ENCODE peak calls at places on chromosomes 13 and 19, in eight cellular contexts. P is GM23338, O is AG09309, J is uterus, Z is fibroblast of lung, D is adrenal gland, B is cardiac muscle cell, E is A673. S is an unnamed sample.

GRCh38 chr19:459724-460511 is 915 bp downstream of the SHC2 start:
- DNase-seq in P (peak), O (no peak), J (peak), Z (peak), D (peak), B (peak), E (peak), S (peak)

GRCh38 chr13:92187378-92187989 is 789.1 kb downstream of the GPC5 start:
- DNase-seq in P (peak), O (no peak), J (no peak), Z (peak), D (no peak), B (peak), E (peak), S (peak)

GRCh38 chr13:112574476-112575294 is 13.3 kb downstream of the TUBGCP3 start:
- DNase-seq in P (no peak), O (no peak), J (no peak), Z (peak), D (no peak), B (no peak), E (no peak), S (no peak)

GRCh38 chr13:90868321-90868920 is 479.1 kb upstream of the MIR17HG start:
- DNase-seq in P (peak), O (no peak), J (no peak), Z (peak), D (peak), B (peak), E (peak), S (no peak)

GRCh38 chr13:31538067-31539042 is 201.0 kb upstream of the RXFP2 start:
- DNase-seq in P (peak), O (no peak), J (no peak), Z (peak), D (no peak), B (peak), E (peak), S (peak)

GRCh38 chr13:41179593-41180250 is 14.6 kb downstream of the KBTBD7 start:
- DNase-seq in P (no peak), O (no peak), J (no peak), Z (peak), D (no peak), B (no peak), E (no peak), S (peak)

GRCh38 chr19:11373885-11374448 is 499 bp upstream of the SWSAP1 start:
- DNase-seq in P (no peak), O (no peak), J (no peak), Z (no peak), D (no peak), B (no peak), E (no peak), S (no peak)

GRCh38 chr13:98141938-98142426 is 912 bp upstream of the FARP1 start:
- DNase-seq in P (peak), O (no peak), J (no peak), Z (no peak), D (peak), B (no peak), E (no peak), S (peak)

GRCh38 chr19:40396886-40397567 is 7.0 kb upstream of the HIPK4 start:
- DNase-seq in P (no peak), O (no peak), J (no peak), Z (no peak), D (no peak), B (no peak), E (no peak), S (no peak)

GRCh38 chr19:56170261-56170660 is 5.5 kb upstream of the GALP start:
- DNase-seq in P (no peak), O (peak), J (no peak), Z (no peak), D (peak), B (no peak), E (no peak), S (no peak)

GRCh38 chr13:29428992-29429315 is 166.5 kb downstream of the SLC7A1 start:
- DNase-seq in P (no peak), O (no peak), J (no peak), Z (no peak), D (no peak), B (no peak), E (no peak), S (no peak)

GRCh38 chr13:57253551-57253950 is 86.6 kb downstream of the PRR20E start:
- DNase-seq in P (no peak), O (no peak), J (no peak), Z (no peak), D (no peak), B (no peak), E (no peak), S (no peak)

GRCh38 chr13:27551563-27551962 is 68.8 kb downstream of the LNX2 start:
- DNase-seq in P (no peak), O (no peak), J (no peak), Z (no peak), D (no peak), B (no peak), E (no peak), S (no peak)

GRCh38 chr13:113586661-113587479 is 2.3 kb downstream of the TFDP1 start:
- DNase-seq in P (no peak), O (no peak), J (peak), Z (no peak), D (peak), B (no peak), E (no peak), S (no peak)

GRCh38 chr19:35935911-35936737 is at the start of gene LRFN3:
- DNase-seq in P (peak), O (no peak), J (peak), Z (peak), D (peak), B (peak), E (peak), S (peak)

GRCh38 chr13:109776575-109776974 is 9.8 kb downstream of the IRS2 start:
- DNase-seq in P (no peak), O (no peak), J (no peak), Z (no peak), D (no peak), B (no peak), E (no peak), S (no peak)

GRCh38 chr19:47280183-47280797 is 5.6 kb downstream of the INAFM1 start:
- DNase-seq in P (peak), O (no peak), J (peak), Z (no peak), D (no peak), B (no peak), E (peak), S (no peak)

GRCh38 chr19:35220315-35220921 is 8.1 kb downstream of the FAM187B start:
- DNase-seq in P (peak), O (no peak), J (no peak), Z (no peak), D (no peak), B (peak), E (peak), S (no peak)

GRCh38 chr13:24203726-24204295 is 43.3 kb downstream of the SPATA13 start:
- DNase-seq in P (no peak), O (no peak), J (no peak), Z (no peak), D (no peak), B (no peak), E (peak), S (no peak)

GRCh38 chr13:80224468-80224867 is 116.5 kb downstream of the SPRY2 start:
- DNase-seq in P (no peak), O (no peak), J (no peak), Z (no peak), D (no peak), B (no peak), E (peak), S (peak)

GRCh38 chr13:21060827-21061076 is 634 bp downstream of the LATS2 start:
- DNase-seq in P (peak), O (no peak), J (no peak), Z (no peak), D (no peak), B (no peak), E (no peak), S (no peak)

GRCh38 chr19:22627526-22627925 is 6.6 kb upstream of the ZNF492 start:
- DNase-seq in P (no peak), O (no peak), J (no peak), Z (no peak), D (no peak), B (no peak), E (no peak), S (no peak)

GRCh38 chr13:34127523-34127922 is 309.6 kb downstream of the RFC3 start:
- DNase-seq in P (peak), O (no peak), J (no peak), Z (no peak), D (no peak), B (no peak), E (no peak), S (no peak)

GRCh38 chr19:11505504-11506100 is at the start of gene ZNF653:
- DNase-seq in P (peak), O (peak), J (peak), Z (peak), D (peak), B (peak), E (peak), S (peak)

GRCh38 chr19:49210108-49210900 is 52.7 kb downstream of the TRPM4 start:
- DNase-seq in P (peak), O (no peak), J (peak), Z (peak), D (peak), B (peak), E (peak), S (peak)

GRCh38 chr19:6753178-6754031 is 13.8 kb downstream of the SH2D3A start:
- DNase-seq in P (peak), O (no peak), J (peak), Z (peak), D (peak), B (peak), E (peak), S (peak)

GRCh38 chr19:42528354-42529247 is at the start of gene CEACAM1:
- DNase-seq in P (no peak), O (no peak), J (no peak), Z (no peak), D (peak), B (no peak), E (peak), S (no peak)

GRCh38 chr19:27777726-27778125 is 1435.2 kb downstream of the UQCRFS1 start:
- DNase-seq in P (peak), O (no peak), J (no peak), Z (no peak), D (peak), B (no peak), E (no peak), S (no peak)

GRCh38 chr13:73956795-73957408 is 177.3 kb downstream of the KLF12 start:
- DNase-seq in P (no peak), O (no peak), J (no peak), Z (no peak), D (no peak), B (no peak), E (no peak), S (no peak)

GRCh38 chr19:10011974-10012373 is 1.3 kb upstream of the RDH8 start:
- DNase-seq in P (no peak), O (no peak), J (no peak), Z (no peak), D (no peak), B (no peak), E (no peak), S (no peak)

DNA sequence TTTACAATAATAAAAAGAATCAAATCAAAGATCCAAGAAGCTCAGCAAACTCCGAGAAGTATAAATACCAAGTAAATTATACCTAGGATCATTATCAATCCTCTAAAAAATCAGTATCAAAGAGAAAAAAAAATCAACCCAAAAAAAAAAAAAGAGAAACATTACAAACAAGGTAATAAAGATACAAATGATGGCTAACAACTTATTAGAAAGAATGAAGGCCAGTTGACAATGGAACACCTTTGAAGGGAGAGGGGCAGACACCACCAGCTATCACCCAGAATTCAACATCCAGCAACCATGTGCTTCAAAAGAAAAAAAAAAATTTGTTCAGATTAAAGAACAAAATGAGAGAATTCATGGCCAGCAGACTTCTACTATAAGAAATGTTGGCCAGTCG is 77.2 kb downstream of the ABCC4 start:
- DNase-seq in P (no peak), O (no peak), J (no peak), Z (no peak), D (no peak), B (no peak), E (no peak), S (no peak)
- TF ChIP-seq CTCF in P (no peak), O (no peak), J (no peak), Z (no peak), D (no peak), B (no peak), E (no peak), S (no peak)

GRCh38 chr19:50268046-50268445 is 61.1 kb downstream of the KCNC3 start:
- DNase-seq in P (no peak), O (no peak), J (no peak), Z (no peak), D (no peak), B (no peak), E (no peak), S (no peak)
- H3K4me3 ChIP-seq in P (no peak), O (no peak), J (no peak), Z (no peak), D (no peak), B (no peak), E (no peak), S (no peak)

DNA sequence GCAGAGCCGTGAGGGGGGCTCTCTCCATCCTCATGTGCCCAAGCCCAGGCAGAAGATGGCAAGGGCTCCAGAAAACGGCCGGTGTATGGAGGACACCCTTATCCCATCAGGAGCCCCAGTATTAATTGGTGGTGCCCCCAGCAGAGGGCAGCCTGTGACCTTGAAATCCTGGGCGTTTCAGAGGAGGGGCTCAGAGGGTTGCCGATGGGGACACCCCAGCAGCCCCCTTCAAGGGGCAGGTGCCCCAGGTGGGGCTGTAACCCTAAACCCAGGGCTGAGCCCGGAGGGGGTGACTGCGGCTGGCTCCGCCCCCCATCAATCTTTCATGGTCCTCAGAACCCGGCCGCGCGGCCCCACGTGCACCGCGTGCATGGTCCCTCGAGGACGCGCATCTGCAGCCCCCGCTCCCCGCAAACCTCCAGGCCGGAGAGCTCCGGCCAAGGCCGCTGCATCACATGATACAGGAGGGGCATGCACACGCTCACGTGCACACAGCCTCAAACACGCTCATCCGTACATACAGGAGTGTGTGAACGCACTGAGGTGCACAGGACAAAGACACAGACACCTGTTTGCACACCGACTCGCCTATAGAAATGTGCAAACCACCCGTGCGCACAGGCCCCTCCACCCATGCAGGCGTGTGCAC is 959 bp downstream of the RAB3A start:
- DNase-seq in P (peak), O (no peak), J (peak), Z (no peak), D (peak), B (peak), E (peak), S (no peak)
- TF ChIP-seq CTCF in P (peak), O (peak), J (no peak), Z (peak), D (peak), B (peak), E (peak), S (peak)

GRCh38 chr19:3123956-3124355 is 11.9 kb upstream of the GNA15 start:
- DNase-seq in P (no peak), O (no peak), J (no peak), Z (no peak), D (no peak), B (no peak), E (no peak), S (no peak)

GRCh38 chr19:3129112-3129511 is 6.7 kb upstream of the GNA15 start:
- DNase-seq in P (peak), O (peak), J (no peak), Z (peak), D (no peak), B (no peak), E (peak), S (peak)

GRCh38 chr19:3124630-3125029 is 11.2 kb upstream of the GNA15 start:
- DNase-seq in P (no peak), O (no peak), J (no peak), Z (no peak), D (no peak), B (no peak), E (no peak), S (no peak)

GRCh38 chr19:3123088-3123721 is 12.6 kb upstream of the GNA15 start:
- DNase-seq in P (no peak), O (no peak), J (no peak), Z (no peak), D (no peak), B (no peak), E (no peak), S (no peak)

GRCh38 chr19:3125900-3126524 is 9.8 kb upstream of the GNA15 start:
- DNase-seq in P (peak), O (no peak), J (no peak), Z (peak), D (peak), B (peak), E (peak), S (peak)
- H3K4me3 ChIP-seq in P (no peak), O (no peak), J (no peak), Z (no peak), D (no peak), B (no peak), E (no peak), S (no peak)

S was measured in foreskin fibroblast.